ENCODE peak calls at places on chromosomes 4 and X, in five cellular contexts. Y is breast epithelium; P is fibroblast of mammary gland; L is cardiac muscle cell; V is CD4-positive, CD25-positive, alpha-beta regulatory T cell. X is an unnamed sample.

GRCh38 chr4:92305148-92305877 is 1.5 kb downstream of the GRID2 start:
- DNase-seq in V (no peak), Y (peak), P (peak), L (peak), X (no peak)

GRCh38 chr4:35494955-35495354 is 749.4 kb downstream of the ARAP2 start:
- DNase-seq in V (no peak), Y (no peak), P (no peak), L (no peak), X (no peak)

GRCh38 chr4:73603307-73603710 is 16.9 kb downstream of the RASSF6 start:
- DNase-seq in P (peak), L (peak), V (no peak), Y (no peak), X (no peak)

GRCh38 chrX:74865725-74866124 is 59.5 kb downstream of the NEXMIF start:
- DNase-seq in Y (no peak), P (no peak), V (no peak), L (no peak), X (no peak)

GRCh38 chrX:66328950-66329596 is 165.0 kb downstream of the HEPH start:
- DNase-seq in Y (no peak), L (no peak), P (no peak), V (no peak), X (no peak)

GRCh38 chr4:2962099-2962455 is 1.1 kb downstream of the NOP14 start:
- DNase-seq in L (no peak), Y (no peak), V (no peak), P (no peak), X (no peak)

GRCh38 chrX:153723351-153724251 is 586 bp downstream of the BCAP31 start:
- DNase-seq in V (peak), P (peak), L (peak), Y (no peak), X (no peak)

GRCh38 chr4:21380861-21381260 is 567.7 kb downstream of the KCNIP4 start:
- DNase-seq in L (no peak), V (no peak), Y (no peak), P (no peak), X (no peak)

GRCh38 chrX:133531012-133531411 is 115.7 kb upstream of the GPC4 start:
- DNase-seq in L (peak), Y (no peak), P (no peak), V (no peak), X (no peak)

GRCh38 chr4:88033309-88033708 is 25.9 kb downstream of the PKD2 start:
- DNase-seq in P (peak), Y (no peak), L (peak), V (peak), X (no peak)

GRCh38 chrX:47958943-47959342 is 44.8 kb downstream of the ZNF182 start:
- DNase-seq in Y (no peak), P (peak), V (no peak), L (peak), X (no peak)

GRCh38 chr4:188682321-188682720 is 543.1 kb downstream of the TRIML1 start:
- DNase-seq in Y (no peak), L (no peak), V (no peak), P (no peak), X (no peak)

GRCh38 chr4:130424211-130424610 is 1328.3 kb downstream of the C4orf33 start:
- DNase-seq in L (no peak), P (no peak), Y (no peak), V (no peak), X (no peak)

GRCh38 chrX:43949669-43950068 is 23.5 kb downstream of the NDP start:
- DNase-seq in L (no peak), V (no peak), Y (no peak), P (no peak), X (no peak)

GRCh38 chr4:46388860-46389259 is 1.1 kb downstream of the GABRA2 start:
- DNase-seq in P (no peak), V (no peak), L (no peak), Y (no peak), X (no peak)
- H3K4me3 ChIP-seq in P (no peak), V (no peak), L (peak), Y (peak), X (no peak)

GRCh38 chrX:123917069-123917468 is 44.4 kb upstream of the STAG2 start:
- DNase-seq in P (no peak), L (no peak), V (no peak), Y (no peak), X (no peak)
- H3K4me3 ChIP-seq in P (no peak), L (no peak), V (no peak), Y (no peak), X (no peak)

DNA sequence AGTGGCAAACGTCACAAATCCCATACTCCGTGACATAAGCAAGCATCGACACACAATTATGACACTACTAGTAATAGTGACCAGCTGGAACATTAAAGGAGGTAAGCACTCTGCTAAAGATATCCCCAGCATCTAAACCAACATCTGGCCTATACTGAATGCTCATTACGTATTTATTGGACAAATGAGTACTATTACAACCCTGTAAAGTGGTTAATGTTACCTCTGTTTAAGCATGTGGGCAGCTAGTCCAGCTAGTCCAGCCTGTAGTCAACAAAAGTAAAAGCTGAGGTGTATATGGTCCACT is 419 bp upstream of the RPGR start:
- DNase-seq in L (no peak), P (no peak), V (no peak), Y (no peak), X (no peak)
- H3K4me3 ChIP-seq in L (no peak), P (peak), V (peak), Y (peak), X (no peak)

GRCh38 chr4:55248756-55249155 is 97.3 kb upstream of the SRD5A3 start:
- DNase-seq in P (peak), Y (no peak), L (peak), V (no peak), X (no peak)

GRCh38 chr4:55253911-55254593 is 92.0 kb upstream of the SRD5A3 start:
- DNase-seq in P (no peak), V (no peak), Y (no peak), L (no peak), X (no peak)

GRCh38 chr4:55249476-55249875 is 96.6 kb upstream of the SRD5A3 start:
- DNase-seq in Y (no peak), L (no peak), P (peak), V (no peak), X (no peak)

GRCh38 chr4:55251896-55252295 is 94.1 kb upstream of the SRD5A3 start:
- DNase-seq in P (no peak), Y (no peak), V (no peak), L (no peak), X (no peak)

GRCh38 chr4:55251352-55251751 is 94.7 kb upstream of the SRD5A3 start:
- DNase-seq in L (peak), P (no peak), Y (no peak), V (no peak), X (no peak)
- H3K4me3 ChIP-seq in L (no peak), P (no peak), Y (no peak), V (no peak), X (no peak)

GRCh38 chrX:37888010-37888409 is 40.6 kb upstream of the DYNLT3 start:
- DNase-seq in P (no peak), V (no peak), L (no peak), Y (no peak), X (no peak)
- H3K4me3 ChIP-seq in P (no peak), V (no peak), L (no peak), Y (no peak), X (no peak)

X was measured in GM12864.